ENCODE peak calls at places on chromosome 16, in four cellular contexts. T is H1, U is mesenchymal stem cell, H is neuronal stem cell. Q is an unnamed sample. For H3K4me1 and H3K36me3, the result is how much of the 10 kb centered on the place peaks cover.

GRCh38 chr16:85361441-85362118 is 249.3 kb upstream of the CIBAR2 start:
- DNase-seq in T (no peak), U (no peak), H (no peak), Q (peak)

GRCh38 chr16:2235695-2236361 is 416 bp upstream of the DNASE1L2 start:
- DNase-seq in H (no peak), T (no peak), U (no peak), Q (no peak)

GRCh38 chr16:50887500-50887899 is 145.6 kb downstream of the CYLD start:
- DNase-seq in H (no peak), T (no peak), U (no peak), Q (no peak)

GRCh38 chr16:19884611-19885455 is at the start of gene GPRC5B:
- DNase-seq in H (no peak), T (no peak), U (peak), Q (peak)

GRCh38 chr16:24452724-24453123 is 86.6 kb upstream of the RBBP6 start:
- DNase-seq in U (no peak), H (no peak), T (no peak), Q (no peak)

GRCh38 chr16:85731179-85731578 is 19.7 kb downstream of the C16orf74 start:
- DNase-seq in H (no peak), T (no peak), U (no peak), Q (no peak)

GRCh38 chr16:13936596-13937081 is 16.7 kb downstream of the ERCC4 start:
- DNase-seq in H (no peak), U (peak), T (no peak), Q (peak)

GRCh38 chr16:70685938-70686375 is at the start of gene MTSS2:
- DNase-seq in H (peak), U (peak), T (no peak), Q (peak)

GRCh38 chr16:67163164-67163902 is 1.2 kb upstream of the HSF4 start:
- DNase-seq in T (no peak), H (no peak), U (peak), Q (peak)

GRCh38 chr16:17723735-17724134 is 253.0 kb upstream of the XYLT1 start:
- DNase-seq in U (no peak), T (no peak), H (no peak), Q (no peak)

GRCh38 chr16:53566568-53566967 is 63.6 kb upstream of the AKTIP start:
- DNase-seq in H (no peak), U (no peak), T (no peak), Q (no peak)

GRCh38 chr16:51556694-51557327 is 405.7 kb upstream of the SALL1 start:
- DNase-seq in T (no peak), H (no peak), U (peak), Q (no peak)

GRCh38 chr16:21646721-21647561 is 5.5 kb downstream of the IGSF6 start:
- DNase-seq in T (no peak), U (peak), H (no peak), Q (no peak)

GRCh38 chr16:11972128-11972527 is 4.4 kb upstream of the SNX29 start:
- DNase-seq in H (no peak), T (no peak), U (peak), Q (no peak)

GRCh38 chr16:9965079-9965478 is 217.1 kb downstream of the GRIN2A start:
- DNase-seq in H (no peak), U (no peak), T (no peak), Q (no peak)

GRCh38 chr16:914453-914852 is 56.3 kb downstream of the LMF1 start:
- DNase-seq in U (peak), H (no peak), T (no peak), Q (no peak)

GRCh38 chr16:31438414-31438813 is 4.2 kb downstream of the ZNF843 start:
- DNase-seq in T (no peak), H (no peak), U (no peak), Q (no peak)

GRCh38 chr16:10964891-10965326 is 20.5 kb downstream of the CLEC16A start:
- DNase-seq in H (no peak), U (no peak), T (no peak), Q (no peak)

GRCh38 chr16:82660078-82660645 is 33.4 kb downstream of the CDH13 start:
- DNase-seq in T (no peak), H (no peak), U (peak), Q (no peak)

GRCh38 chr16:70675851-70676513 is 9.9 kb downstream of the MTSS2 start:
- DNase-seq in U (no peak), T (no peak), H (no peak), Q (no peak)

GRCh38 chr16:64687089-64687488 is 434.8 kb downstream of the CDH11 start:
- DNase-seq in T (no peak), U (no peak), H (no peak), Q (no peak)

GRCh38 chr16:80092686-80093085 is 448.1 kb upstream of the DYNLRB2 start:
- DNase-seq in T (no peak), H (no peak), U (no peak), Q (peak)

GRCh38 chr16:351804-352520 is 561 bp downstream of the AXIN1 start:
- DNase-seq in U (peak), H (no peak), T (no peak), Q (no peak)

GRCh38 chr16:11361751-11362742 is 16.8 kb downstream of the RMI2 start:
- DNase-seq in T (no peak), U (no peak), H (no peak), Q (no peak)

GRCh38 chr16:49854227-49855203 is 1.4 kb downstream of the ZNF423 start:
- DNase-seq in T (no peak), U (peak), H (peak), Q (no peak)

GRCh38 chr16:86740817-86741799 is 162.8 kb downstream of the FOXL1 start:
- DNase-seq in T (no peak), H (no peak), U (peak), Q (no peak)

GRCh38 chr16:67206838-67207115 is 7.8 kb downstream of the ELMO3 start:
- DNase-seq in U (no peak), T (no peak), H (peak), Q (peak)

GRCh38 chr16:86244936-86245335 is 265.4 kb upstream of the FOXF1 start:
- DNase-seq in H (no peak), T (no peak), U (no peak), Q (no peak)

GRCh38 chr16:53482123-53482522 is 20.9 kb downstream of the AKTIP start:
- DNase-seq in H (no peak), T (no peak), U (peak), Q (peak)

GRCh38 chr16:56424791-56425438 is 430 bp downstream of the AMFR start:
- DNase-seq in T (no peak), U (peak), H (peak), Q (no peak)

GRCh38 chr16:83603981-83604570 is 203.7 kb upstream of the HSBP1 start:
- DNase-seq in T (no peak), H (no peak), U (no peak), Q (no peak)

GRCh38 chr16:50844840-50845239 is 103.0 kb downstream of the CYLD start:
- DNase-seq in U (no peak), H (no peak), T (no peak), Q (no peak)

GRCh38 chr16:11851301-11852091 is at the start of gene RSL1D1:
- DNase-seq in U (peak), T (peak), H (peak), Q (peak)

GRCh38 chr16:25063102-25063501 is 47.9 kb upstream of the ARHGAP17 start:
- DNase-seq in H (no peak), U (no peak), T (no peak), Q (no peak)

GRCh38 chr16:85491798-85492616 is 121.1 kb upstream of the GSE1 start:
- DNase-seq in U (no peak), H (no peak), T (no peak), Q (peak)

GRCh38 chr16:55443434-55443833 is 35.6 kb upstream of the MMP2 start:
- DNase-seq in H (no peak), U (no peak), T (no peak), Q (no peak)

GRCh38 chr16:16033208-16033717 is 83.8 kb downstream of the ABCC1 start:
- DNase-seq in H (no peak), U (no peak), T (no peak), Q (no peak)

GRCh38 chr16:586047-586644 is 3.7 kb upstream of the RAB40C start:
- DNase-seq in H (no peak), T (no peak), U (no peak), Q (peak)

DNA sequence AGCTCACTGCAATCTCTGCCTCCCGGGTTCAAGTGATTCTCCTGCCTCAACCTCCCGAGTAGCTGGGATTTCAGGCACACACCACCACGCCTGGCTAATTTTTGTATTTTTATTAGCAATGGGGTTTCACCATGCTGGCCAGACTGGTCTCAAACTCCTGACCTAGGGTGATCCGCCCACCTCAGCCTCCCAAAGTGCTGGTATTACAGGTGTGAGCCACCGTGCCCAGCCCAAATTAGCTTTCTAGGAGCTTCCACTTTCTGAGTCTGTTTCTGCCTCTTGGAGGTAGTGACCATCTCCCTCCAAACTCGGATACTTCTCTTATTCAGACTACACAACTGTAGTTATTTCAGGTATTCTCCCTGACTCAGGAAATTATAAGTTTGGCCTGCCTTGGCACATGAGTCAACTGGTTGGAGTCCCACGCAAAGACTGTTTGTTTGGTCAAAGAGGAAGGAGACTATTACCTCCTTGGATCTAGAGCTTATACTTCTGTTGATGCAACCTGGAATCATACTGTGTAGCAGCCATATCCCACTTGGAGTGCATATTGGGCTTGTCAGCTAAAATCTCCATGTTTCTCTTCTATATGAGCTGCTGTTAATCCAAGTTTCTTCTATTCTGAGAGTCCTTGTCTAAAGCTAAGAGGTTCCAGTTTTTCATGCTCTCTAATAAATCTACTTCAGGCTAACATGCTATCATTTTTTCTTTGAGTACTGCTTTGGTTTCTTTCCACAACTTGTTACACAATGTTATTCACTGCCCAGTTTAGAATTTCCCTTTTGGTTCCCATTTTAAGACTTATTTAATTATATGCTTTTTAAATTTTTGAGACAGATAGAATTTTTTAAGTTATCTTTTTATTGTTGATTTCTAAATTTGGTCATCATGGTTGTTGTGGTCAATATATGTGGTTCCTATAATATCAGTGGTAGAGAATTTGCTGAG is 7.5 kb downstream of the IL4R start:
- DNase-seq in U (no peak), T (no peak), H (no peak), Q (peak)
- H3K4me1 ChIP-seq in U (under half), T (under half), H (under half), Q (under half)

GRCh38 chr16:60564588-60564987 is 1471.7 kb downstream of the CDH8 start:
- DNase-seq in H (no peak), U (no peak), T (no peak), Q (no peak)
- H3K36me3 ChIP-seq in H (under half), U (under half), T (under half), Q (under half)

GRCh38 chr16:29862884-29863668 is at the start of gene CDIPT:
- DNase-seq in H (peak), U (peak), T (peak), Q (peak)
- H2BK12ac ChIP-seq in H (no peak), U (no peak), T (peak), Q (no peak)

GRCh38 chr16:71986131-71986530 is 14.1 kb downstream of the PKD1L3 start:
- DNase-seq in H (no peak), T (no peak), U (no peak), Q (no peak)
- H3K4me1 ChIP-seq in H (under half), T (under half), U (under half), Q (under half)

GRCh38 chr16:58409316-58409973 is 17.2 kb downstream of the GINS3 start:
- DNase-seq in H (no peak), U (no peak), T (no peak), Q (no peak)

GRCh38 chr16:58411736-58412614 is 19.7 kb downstream of the GINS3 start:
- DNase-seq in U (no peak), H (no peak), T (no peak), Q (no peak)

GRCh38 chr16:58414938-58415451 is 22.7 kb downstream of the GINS3 start:
- DNase-seq in H (no peak), T (no peak), U (peak), Q (no peak)

GRCh38 chr16:58413359-58413758 is 21.1 kb downstream of the GINS3 start:
- DNase-seq in T (no peak), U (no peak), H (no peak), Q (no peak)

GRCh38 chr16:58411336-58411735 is 19.1 kb downstream of the GINS3 start:
- DNase-seq in T (no peak), H (no peak), U (no peak), Q (no peak)
- H3K36me3 ChIP-seq in T (under half), H (under half), U (under half), Q (under half)

DNA sequence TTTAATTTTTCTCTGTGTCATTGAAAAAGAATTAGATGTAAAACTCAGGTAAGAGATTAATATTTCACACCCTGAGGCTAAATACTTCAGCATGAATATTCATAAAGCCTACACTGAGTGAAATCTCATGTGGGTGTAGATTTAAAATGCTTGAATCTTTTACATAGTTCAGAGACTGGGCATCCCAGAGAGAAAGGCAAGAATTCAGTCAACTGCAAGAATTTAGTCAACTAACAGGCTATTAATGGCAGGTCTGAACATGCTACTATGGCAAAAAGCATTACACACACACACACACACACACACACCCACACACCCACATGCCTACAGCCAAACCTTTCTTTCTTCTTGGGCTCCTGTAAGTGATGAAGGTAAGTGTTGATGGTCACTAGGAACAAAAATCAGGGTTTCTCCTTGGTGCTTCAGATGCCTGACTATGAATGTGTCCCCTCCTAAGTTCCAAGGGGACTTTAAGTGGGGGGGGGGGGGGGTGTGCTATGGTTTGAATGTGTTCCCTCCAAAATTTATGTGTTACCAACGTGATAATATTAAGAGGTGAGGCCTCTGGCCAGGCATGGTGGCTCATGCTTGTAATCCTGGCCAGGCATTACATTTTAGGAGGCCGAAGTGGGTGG is 63.7 kb upstream of the PSMD7 start:
- DNase-seq in U (no peak), T (no peak), H (no peak), Q (peak)
- H2BK12ac ChIP-seq in U (no peak), T (no peak), H (no peak), Q (no peak)

GRCh38 chr16:89361756-89362155 is 128.6 kb downstream of the ANKRD11 start:
- DNase-seq in H (no peak), T (no peak), U (no peak), Q (no peak)
- H3K4me1 ChIP-seq in H (under half), T (under half), U (half or more), Q (under half)

GRCh38 chr16:68378436-68379415 is 67.9 kb downstream of the PRMT7 start:
- DNase-seq in U (no peak), H (no peak), T (no peak), Q (no peak)
- H3K36me3 ChIP-seq in U (under half), H (under half), T (under half), Q (under half)

GRCh38 chr16:57884655-57885133 is 82.4 kb upstream of the KIFC3 start:
- DNase-seq in H (no peak), U (no peak), T (no peak), Q (no peak)

GRCh38 chr16:57883480-57883879 is 81.2 kb upstream of the KIFC3 start:
- DNase-seq in H (no peak), T (no peak), U (no peak), Q (no peak)

GRCh38 chr16:57882797-57883196 is 80.5 kb upstream of the KIFC3 start:
- DNase-seq in H (no peak), T (no peak), U (no peak), Q (no peak)

GRCh38 chr16:57882206-57882605 is 79.9 kb upstream of the KIFC3 start:
- DNase-seq in U (no peak), T (no peak), H (no peak), Q (no peak)

DNA sequence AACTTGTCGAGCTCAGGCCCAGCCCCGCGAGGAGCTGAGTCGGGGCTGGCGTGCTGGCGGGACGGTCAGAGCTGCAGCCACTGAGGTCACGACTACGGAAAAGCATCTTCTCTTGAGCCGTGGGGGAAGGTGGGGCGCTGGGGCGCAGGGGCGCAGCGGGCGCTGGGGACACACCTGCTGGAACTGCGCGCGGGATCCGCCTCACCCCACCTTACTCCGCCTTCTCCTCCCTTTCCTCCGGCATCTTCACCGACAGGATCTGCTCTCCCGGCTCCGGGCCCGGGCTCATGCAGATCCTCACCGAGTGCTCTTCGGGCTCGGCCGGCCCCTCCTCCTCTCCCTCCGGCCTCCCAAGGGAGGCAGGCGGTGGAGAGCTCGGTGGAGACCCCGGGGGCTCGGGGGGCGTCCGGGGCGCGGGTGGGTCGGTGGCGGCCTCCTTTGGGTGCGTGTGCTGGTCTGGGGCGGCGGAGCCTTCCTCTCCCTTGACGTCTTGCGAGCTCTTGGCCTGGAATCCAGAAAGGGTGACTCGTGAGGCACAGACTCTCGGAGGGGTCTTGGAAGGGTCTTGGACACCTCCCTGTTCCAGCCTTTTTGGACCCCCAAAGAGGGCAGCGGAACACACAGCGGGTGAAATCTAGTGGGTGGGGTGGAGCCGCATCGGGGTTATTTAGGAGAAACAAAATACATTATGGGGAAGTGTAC is 81.8 kb upstream of the KIFC3 start:
- DNase-seq in H (no peak), U (no peak), T (no peak), Q (no peak)
- H2BK12ac ChIP-seq in H (no peak), U (no peak), T (peak), Q (no peak)

DNA sequence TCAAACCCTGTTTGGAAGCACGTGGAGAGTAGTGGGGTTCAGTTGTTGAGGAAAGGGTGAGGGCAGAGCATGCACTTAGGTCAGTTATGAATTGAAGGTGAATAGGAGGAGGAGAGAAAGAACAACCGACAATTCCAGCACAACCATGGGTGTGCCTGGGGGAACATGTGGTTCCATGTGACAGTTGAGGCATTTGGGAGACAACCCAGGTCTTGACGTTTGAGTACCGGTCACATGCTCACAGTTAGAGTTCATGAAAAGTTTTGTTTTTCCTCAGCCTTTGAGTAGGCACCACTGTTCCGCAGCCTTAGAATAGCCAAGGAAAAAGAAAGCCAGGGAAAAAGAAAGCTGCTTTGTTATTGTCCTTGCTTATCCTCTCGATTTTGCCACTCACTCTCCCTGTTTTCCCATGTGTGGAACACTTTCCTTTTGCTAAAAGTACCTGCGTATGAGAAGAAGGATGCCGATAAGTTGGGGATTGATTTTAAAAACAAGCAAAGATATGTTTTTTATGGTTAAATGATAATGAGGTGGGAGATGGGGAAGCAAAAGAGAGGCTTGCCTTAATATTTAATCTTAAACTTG is 25.6 kb upstream of the ABCC11 start:
- DNase-seq in H (no peak), T (no peak), U (no peak), Q (no peak)
- H3K4me1 ChIP-seq in H (under half), T (under half), U (under half), Q (under half)

Q was measured in trophoblast cell.